ENCODE peak calls at places on chromosomes 11 and 22, in six cellular contexts. One of them, this sample, is unnamed.

GRCh38 chr11:19890308-19890707 is 177.7 kb downstream of the NAV2 start:
- DNase-seq in stomach: no peak
- DNase-seq in AG08395: peak; percentile 82
- DNase-seq in activated B cell treated with CpG ODN at 0.5 μM for 24 hours: no peak
- DNase-seq in stimulated activated CD4-positive, alpha-beta T cell treated with anti-CD3 and anti-CD28 coated beads, Interleukin-4, amount 100 ng/mL, for 1 hour: no peak
- DNase-seq in HTR-8/SVneo: peak; percentile 70
- DNase-seq in this sample: no peak

GRCh38 chr22:49420651-49421050 is 407.0 kb downstream of the BRD1 start:
- DNase-seq in stomach: no peak
- DNase-seq in AG08395: no peak
- DNase-seq in activated B cell treated with CpG ODN at 0.5 μM for 24 hours: no peak
- DNase-seq in stimulated activated CD4-positive, alpha-beta T cell treated with anti-CD3 and anti-CD28 coated beads, Interleukin-4, amount 100 ng/mL, for 1 hour: no peak
- DNase-seq in HTR-8/SVneo: no peak
- DNase-seq in this sample: no peak

GRCh38 chr11:117303101-117303500 is 12.0 kb downstream of the BACE1-AS start:
- DNase-seq in stomach: no peak
- DNase-seq in AG08395: no peak
- DNase-seq in activated B cell treated with CpG ODN at 0.5 μM for 24 hours: no peak
- DNase-seq in stimulated activated CD4-positive, alpha-beta T cell treated with anti-CD3 and anti-CD28 coated beads, Interleukin-4, amount 100 ng/mL, for 1 hour: no peak
- DNase-seq in HTR-8/SVneo: no peak
- DNase-seq in this sample: peak; percentile 49

GRCh38 chr22:37089451-37089850 is 20.1 kb downstream of the TMPRSS6 start:
- DNase-seq in stomach: no peak
- DNase-seq in AG08395: no peak
- DNase-seq in activated B cell treated with CpG ODN at 0.5 μM for 24 hours: no peak
- DNase-seq in stimulated activated CD4-positive, alpha-beta T cell treated with anti-CD3 and anti-CD28 coated beads, Interleukin-4, amount 100 ng/mL, for 1 hour: no peak
- DNase-seq in HTR-8/SVneo: no peak
- DNase-seq in this sample: no peak

GRCh38 chr22:45072322-45072903 is 62.6 kb upstream of the PHF21B start:
- DNase-seq in stomach: no peak
- DNase-seq in AG08395: peak; percentile 77
- DNase-seq in activated B cell treated with CpG ODN at 0.5 μM for 24 hours: no peak
- DNase-seq in stimulated activated CD4-positive, alpha-beta T cell treated with anti-CD3 and anti-CD28 coated beads, Interleukin-4, amount 100 ng/mL, for 1 hour: no peak
- DNase-seq in HTR-8/SVneo: peak; percentile 72
- DNase-seq in this sample: no peak

GRCh38 chr22:50085211-50085999 is at the start of gene MLC1:
- DNase-seq in stomach: no peak
- DNase-seq in AG08395: no peak
- DNase-seq in activated B cell treated with CpG ODN at 0.5 μM for 24 hours: no peak
- DNase-seq in stimulated activated CD4-positive, alpha-beta T cell treated with anti-CD3 and anti-CD28 coated beads, Interleukin-4, amount 100 ng/mL, for 1 hour: no peak
- DNase-seq in HTR-8/SVneo: no peak
- DNase-seq in this sample: no peak

GRCh38 chr11:63614136-63614664 is at the start of gene PLAAT3:
- DNase-seq in stomach: peak; percentile 85
- DNase-seq in AG08395: peak; percentile 64
- DNase-seq in activated B cell treated with CpG ODN at 0.5 μM for 24 hours: peak; percentile 29
- DNase-seq in stimulated activated CD4-positive, alpha-beta T cell treated with anti-CD3 and anti-CD28 coated beads, Interleukin-4, amount 100 ng/mL, for 1 hour: peak; percentile 15
- DNase-seq in HTR-8/SVneo: peak; percentile 41
- DNase-seq in this sample: peak; percentile 40

GRCh38 chr22:17194213-17194612 is 25.0 kb downstream of the ADA2 start:
- DNase-seq in stomach: no peak
- DNase-seq in AG08395: no peak
- DNase-seq in activated B cell treated with CpG ODN at 0.5 μM for 24 hours: no peak
- DNase-seq in stimulated activated CD4-positive, alpha-beta T cell treated with anti-CD3 and anti-CD28 coated beads, Interleukin-4, amount 100 ng/mL, for 1 hour: no peak
- DNase-seq in HTR-8/SVneo: no peak
- DNase-seq in this sample: no peak

GRCh38 chr11:122721964-122722266 is 66.4 kb downstream of the UBASH3B start:
- DNase-seq in stomach: no peak
- DNase-seq in AG08395: peak; percentile 64
- DNase-seq in activated B cell treated with CpG ODN at 0.5 μM for 24 hours: no peak
- DNase-seq in stimulated activated CD4-positive, alpha-beta T cell treated with anti-CD3 and anti-CD28 coated beads, Interleukin-4, amount 100 ng/mL, for 1 hour: no peak
- DNase-seq in HTR-8/SVneo: peak; percentile 48
- DNase-seq in this sample: no peak

GRCh38 chr22:45969414-45969799 is 7.6 kb downstream of the WNT7B start:
- DNase-seq in stomach: no peak
- DNase-seq in AG08395: no peak
- DNase-seq in activated B cell treated with CpG ODN at 0.5 μM for 24 hours: no peak
- DNase-seq in stimulated activated CD4-positive, alpha-beta T cell treated with anti-CD3 and anti-CD28 coated beads, Interleukin-4, amount 100 ng/mL, for 1 hour: no peak
- DNase-seq in HTR-8/SVneo: no peak
- DNase-seq in this sample: no peak

GRCh38 chr11:32137263-32137662 is 46.4 kb downstream of the RCN1 start:
- DNase-seq in stomach: no peak
- DNase-seq in AG08395: peak; percentile 95
- DNase-seq in activated B cell treated with CpG ODN at 0.5 μM for 24 hours: no peak
- DNase-seq in stimulated activated CD4-positive, alpha-beta T cell treated with anti-CD3 and anti-CD28 coated beads, Interleukin-4, amount 100 ng/mL, for 1 hour: no peak
- DNase-seq in HTR-8/SVneo: peak; percentile 87
- DNase-seq in this sample: no peak

GRCh38 chr11:20933958-20934357 is 264.6 kb downstream of the NELL1 start:
- DNase-seq in stomach: no peak
- DNase-seq in AG08395: no peak
- DNase-seq in activated B cell treated with CpG ODN at 0.5 μM for 24 hours: no peak
- DNase-seq in stimulated activated CD4-positive, alpha-beta T cell treated with anti-CD3 and anti-CD28 coated beads, Interleukin-4, amount 100 ng/mL, for 1 hour: no peak
- DNase-seq in HTR-8/SVneo: no peak
- DNase-seq in this sample: no peak

GRCh38 chr22:24444729-24445466 is 17.5 kb downstream of the ADORA2A start:
- DNase-seq in stomach: no peak
- DNase-seq in AG08395: no peak
- DNase-seq in activated B cell treated with CpG ODN at 0.5 μM for 24 hours: no peak
- DNase-seq in stimulated activated CD4-positive, alpha-beta T cell treated with anti-CD3 and anti-CD28 coated beads, Interleukin-4, amount 100 ng/mL, for 1 hour: no peak
- DNase-seq in HTR-8/SVneo: no peak
- DNase-seq in this sample: no peak

GRCh38 chr22:48884786-48885185 is 942.9 kb downstream of the BRD1 start:
- DNase-seq in stomach: no peak
- DNase-seq in AG08395: no peak
- DNase-seq in activated B cell treated with CpG ODN at 0.5 μM for 24 hours: no peak
- DNase-seq in stimulated activated CD4-positive, alpha-beta T cell treated with anti-CD3 and anti-CD28 coated beads, Interleukin-4, amount 100 ng/mL, for 1 hour: no peak
- DNase-seq in HTR-8/SVneo: no peak
- DNase-seq in this sample: no peak

GRCh38 chr11:115304774-115305472 is 199.3 kb downstream of the CADM1 start:
- DNase-seq in stomach: no peak
- DNase-seq in AG08395: no peak
- DNase-seq in activated B cell treated with CpG ODN at 0.5 μM for 24 hours: no peak
- DNase-seq in stimulated activated CD4-positive, alpha-beta T cell treated with anti-CD3 and anti-CD28 coated beads, Interleukin-4, amount 100 ng/mL, for 1 hour: no peak
- DNase-seq in HTR-8/SVneo: no peak
- DNase-seq in this sample: no peak

GRCh38 chr11:1964348-1964747 is 17.2 kb downstream of the MRPL23 start:
- DNase-seq in stomach: no peak
- DNase-seq in AG08395: no peak
- DNase-seq in activated B cell treated with CpG ODN at 0.5 μM for 24 hours: no peak
- DNase-seq in stimulated activated CD4-positive, alpha-beta T cell treated with anti-CD3 and anti-CD28 coated beads, Interleukin-4, amount 100 ng/mL, for 1 hour: no peak
- DNase-seq in HTR-8/SVneo: no peak
- DNase-seq in this sample: no peak

GRCh38 chr11:93444671-93445073 is 98.5 kb downstream of the SMCO4 start:
- DNase-seq in stomach: no peak
- DNase-seq in AG08395: no peak
- DNase-seq in activated B cell treated with CpG ODN at 0.5 μM for 24 hours: no peak
- DNase-seq in stimulated activated CD4-positive, alpha-beta T cell treated with anti-CD3 and anti-CD28 coated beads, Interleukin-4, amount 100 ng/mL, for 1 hour: peak; percentile 14
- DNase-seq in HTR-8/SVneo: no peak
- DNase-seq in this sample: no peak

GRCh38 chr11:43898574-43898973 is 17.9 kb downstream of the ALKBH3 start:
- DNase-seq in stomach: no peak
- DNase-seq in AG08395: no peak
- DNase-seq in activated B cell treated with CpG ODN at 0.5 μM for 24 hours: no peak
- DNase-seq in stimulated activated CD4-positive, alpha-beta T cell treated with anti-CD3 and anti-CD28 coated beads, Interleukin-4, amount 100 ng/mL, for 1 hour: no peak
- DNase-seq in HTR-8/SVneo: no peak
- DNase-seq in this sample: no peak

GRCh38 chr11:7321708-7322448 is 70.2 kb downstream of the SYT9 start:
- DNase-seq in stomach: no peak
- DNase-seq in AG08395: no peak
- DNase-seq in activated B cell treated with CpG ODN at 0.5 μM for 24 hours: no peak
- DNase-seq in stimulated activated CD4-positive, alpha-beta T cell treated with anti-CD3 and anti-CD28 coated beads, Interleukin-4, amount 100 ng/mL, for 1 hour: no peak
- DNase-seq in HTR-8/SVneo: no peak
- DNase-seq in this sample: no peak

GRCh38 chr11:126703661-126704060 is 296.9 kb downstream of the KIRREL3 start:
- DNase-seq in stomach: no peak
- DNase-seq in AG08395: peak; percentile 34
- DNase-seq in activated B cell treated with CpG ODN at 0.5 μM for 24 hours: no peak
- DNase-seq in stimulated activated CD4-positive, alpha-beta T cell treated with anti-CD3 and anti-CD28 coated beads, Interleukin-4, amount 100 ng/mL, for 1 hour: no peak
- DNase-seq in HTR-8/SVneo: peak; percentile 14
- DNase-seq in this sample: no peak

GRCh38 chr11:90135016-90135415 is 553 bp downstream of the NAALAD2 start:
- DNase-seq in stomach: no peak
- DNase-seq in AG08395: no peak
- DNase-seq in activated B cell treated with CpG ODN at 0.5 μM for 24 hours: no peak
- DNase-seq in stimulated activated CD4-positive, alpha-beta T cell treated with anti-CD3 and anti-CD28 coated beads, Interleukin-4, amount 100 ng/mL, for 1 hour: no peak
- DNase-seq in HTR-8/SVneo: no peak
- DNase-seq in this sample: no peak

GRCh38 chr11:62489204-62489603 is 57.4 kb downstream of the AHNAK start:
- DNase-seq in stomach: no peak
- DNase-seq in AG08395: peak; percentile 73
- DNase-seq in activated B cell treated with CpG ODN at 0.5 μM for 24 hours: no peak
- DNase-seq in stimulated activated CD4-positive, alpha-beta T cell treated with anti-CD3 and anti-CD28 coated beads, Interleukin-4, amount 100 ng/mL, for 1 hour: no peak
- DNase-seq in HTR-8/SVneo: no peak
- DNase-seq in this sample: no peak

GRCh38 chr22:31333648-31334047 is 12.5 kb downstream of the PATZ1 start:
- DNase-seq in stomach: no peak
- DNase-seq in AG08395: no peak
- DNase-seq in activated B cell treated with CpG ODN at 0.5 μM for 24 hours: no peak
- DNase-seq in stimulated activated CD4-positive, alpha-beta T cell treated with anti-CD3 and anti-CD28 coated beads, Interleukin-4, amount 100 ng/mL, for 1 hour: no peak
- DNase-seq in HTR-8/SVneo: no peak
- DNase-seq in this sample: no peak

GRCh38 chr11:7098235-7098832 is 9.5 kb downstream of the RBMXL2 start:
- DNase-seq in stomach: no peak
- DNase-seq in AG08395: peak; percentile 65
- DNase-seq in activated B cell treated with CpG ODN at 0.5 μM for 24 hours: no peak
- DNase-seq in stimulated activated CD4-positive, alpha-beta T cell treated with anti-CD3 and anti-CD28 coated beads, Interleukin-4, amount 100 ng/mL, for 1 hour: no peak
- DNase-seq in HTR-8/SVneo: peak; percentile 39
- DNase-seq in this sample: peak; percentile 12

GRCh38 chr11:76283190-76283589 is 76.9 kb upstream of the WNT11 start:
- DNase-seq in stomach: no peak
- DNase-seq in AG08395: no peak
- DNase-seq in activated B cell treated with CpG ODN at 0.5 μM for 24 hours: no peak
- DNase-seq in stimulated activated CD4-positive, alpha-beta T cell treated with anti-CD3 and anti-CD28 coated beads, Interleukin-4, amount 100 ng/mL, for 1 hour: no peak
- DNase-seq in HTR-8/SVneo: no peak
- DNase-seq in this sample: peak; percentile 23

GRCh38 chr11:3626250-3626960 is 15.4 kb downstream of the ART5 start:
- DNase-seq in stomach: no peak
- DNase-seq in AG08395: no peak
- DNase-seq in activated B cell treated with CpG ODN at 0.5 μM for 24 hours: no peak
- DNase-seq in stimulated activated CD4-positive, alpha-beta T cell treated with anti-CD3 and anti-CD28 coated beads, Interleukin-4, amount 100 ng/mL, for 1 hour: no peak
- DNase-seq in HTR-8/SVneo: no peak
- DNase-seq in this sample: no peak

GRCh38 chr11:73140213-73141030 is 1.7 kb downstream of the FCHSD2 start:
- DNase-seq in stomach: peak; percentile 48
- DNase-seq in AG08395: peak; percentile 48
- DNase-seq in activated B cell treated with CpG ODN at 0.5 μM for 24 hours: no peak
- DNase-seq in stimulated activated CD4-positive, alpha-beta T cell treated with anti-CD3 and anti-CD28 coated beads, Interleukin-4, amount 100 ng/mL, for 1 hour: no peak
- DNase-seq in HTR-8/SVneo: peak; percentile 46
- DNase-seq in this sample: peak; percentile 25

GRCh38 chr22:27302501-27302900 is 499.1 kb downstream of the MN1 start:
- DNase-seq in stomach: no peak
- DNase-seq in AG08395: no peak
- DNase-seq in activated B cell treated with CpG ODN at 0.5 μM for 24 hours: no peak
- DNase-seq in stimulated activated CD4-positive, alpha-beta T cell treated with anti-CD3 and anti-CD28 coated beads, Interleukin-4, amount 100 ng/mL, for 1 hour: no peak
- DNase-seq in HTR-8/SVneo: no peak
- DNase-seq in this sample: no peak

GRCh38 chr11:114134870-114135269 is 75.4 kb downstream of the ZBTB16 start:
- DNase-seq in stomach: no peak
- DNase-seq in AG08395: peak; percentile 75
- DNase-seq in activated B cell treated with CpG ODN at 0.5 μM for 24 hours: no peak
- DNase-seq in stimulated activated CD4-positive, alpha-beta T cell treated with anti-CD3 and anti-CD28 coated beads, Interleukin-4, amount 100 ng/mL, for 1 hour: no peak
- DNase-seq in HTR-8/SVneo: no peak
- DNase-seq in this sample: no peak

This sample was measured in NCI-H1092.